ENCODE peak calls at places on chromosomes 5 and 9, in five cellular contexts. One of them, this sample, is unnamed.

GRCh38 chr9:92767078-92768054 is 2.7 kb upstream of the BICD2 start:
- DNase-seq in NCI-H2107: no peak
- DNase-seq in activated CD4-positive, alpha-beta T cell treated with anti-CD3 and anti-CD28 coated beads, Interleukin-2, amount 50 U/mL, for 1 hour: no peak
- DNase-seq in GM20000: no peak
- DNase-seq in CD8-positive, alpha-beta T cell: no peak
- DNase-seq in this sample: no peak

GRCh38 chr9:99059074-99059894 is 45.6 kb upstream of the TGFBR1 start:
- DNase-seq in activated CD4-positive, alpha-beta T cell treated with anti-CD3 and anti-CD28 coated beads, Interleukin-2, amount 50 U/mL, for 1 hour: no peak
- DNase-seq in GM20000: peak; percentile 62
- DNase-seq in CD8-positive, alpha-beta T cell: no peak
- DNase-seq in NCI-H2107: no peak
- DNase-seq in this sample: no peak

GRCh38 chr5:17021363-17021932 is 85.4 kb upstream of the MYO10 start:
- DNase-seq in GM20000: no peak
- DNase-seq in CD8-positive, alpha-beta T cell: no peak
- DNase-seq in activated CD4-positive, alpha-beta T cell treated with anti-CD3 and anti-CD28 coated beads, Interleukin-2, amount 50 U/mL, for 1 hour: no peak
- DNase-seq in NCI-H2107: no peak
- DNase-seq in this sample: no peak

GRCh38 chr5:55989860-55990259 is 4.9 kb downstream of the IL6ST start:
- DNase-seq in CD8-positive, alpha-beta T cell: no peak
- DNase-seq in NCI-H2107: no peak
- DNase-seq in activated CD4-positive, alpha-beta T cell treated with anti-CD3 and anti-CD28 coated beads, Interleukin-2, amount 50 U/mL, for 1 hour: no peak
- DNase-seq in GM20000: no peak
- DNase-seq in this sample: no peak

GRCh38 chr9:88651682-88652633 is 117.0 kb downstream of the NXNL2 start:
- DNase-seq in activated CD4-positive, alpha-beta T cell treated with anti-CD3 and anti-CD28 coated beads, Interleukin-2, amount 50 U/mL, for 1 hour: no peak
- DNase-seq in CD8-positive, alpha-beta T cell: no peak
- DNase-seq in GM20000: no peak
- DNase-seq in NCI-H2107: no peak
- DNase-seq in this sample: no peak

GRCh38 chr5:107806271-107806670 is 135.5 kb upstream of the EFNA5 start:
- DNase-seq in activated CD4-positive, alpha-beta T cell treated with anti-CD3 and anti-CD28 coated beads, Interleukin-2, amount 50 U/mL, for 1 hour: no peak
- DNase-seq in NCI-H2107: peak; percentile 4
- DNase-seq in CD8-positive, alpha-beta T cell: no peak
- DNase-seq in GM20000: no peak
- DNase-seq in this sample: no peak

GRCh38 chr5:61631438-61631941 is 299.4 kb downstream of the ZSWIM6 start:
- DNase-seq in activated CD4-positive, alpha-beta T cell treated with anti-CD3 and anti-CD28 coated beads, Interleukin-2, amount 50 U/mL, for 1 hour: no peak
- DNase-seq in CD8-positive, alpha-beta T cell: no peak
- DNase-seq in NCI-H2107: no peak
- DNase-seq in GM20000: no peak
- DNase-seq in this sample: no peak

GRCh38 chr9:89619019-89619418 is 14.2 kb downstream of the GADD45G start:
- DNase-seq in GM20000: no peak
- DNase-seq in CD8-positive, alpha-beta T cell: no peak
- DNase-seq in activated CD4-positive, alpha-beta T cell treated with anti-CD3 and anti-CD28 coated beads, Interleukin-2, amount 50 U/mL, for 1 hour: no peak
- DNase-seq in NCI-H2107: no peak
- DNase-seq in this sample: no peak

GRCh38 chr9:120344230-120344629 is 235.7 kb downstream of the CDK5RAP2 start:
- DNase-seq in activated CD4-positive, alpha-beta T cell treated with anti-CD3 and anti-CD28 coated beads, Interleukin-2, amount 50 U/mL, for 1 hour: no peak
- DNase-seq in GM20000: no peak
- DNase-seq in CD8-positive, alpha-beta T cell: no peak
- DNase-seq in NCI-H2107: no peak
- DNase-seq in this sample: no peak

GRCh38 chr9:34603610-34604231 is 8.2 kb downstream of the RPP25L start:
- DNase-seq in GM20000: peak; percentile 87
- DNase-seq in activated CD4-positive, alpha-beta T cell treated with anti-CD3 and anti-CD28 coated beads, Interleukin-2, amount 50 U/mL, for 1 hour: peak; percentile 82
- DNase-seq in CD8-positive, alpha-beta T cell: peak; percentile 74
- DNase-seq in NCI-H2107: peak; percentile 45
- DNase-seq in this sample: peak; percentile 78

GRCh38 chr5:151234476-151235238 is 10.8 kb upstream of the CCDC69 start:
- DNase-seq in CD8-positive, alpha-beta T cell: peak; percentile 41
- DNase-seq in GM20000: peak; percentile 82
- DNase-seq in activated CD4-positive, alpha-beta T cell treated with anti-CD3 and anti-CD28 coated beads, Interleukin-2, amount 50 U/mL, for 1 hour: no peak
- DNase-seq in NCI-H2107: no peak
- DNase-seq in this sample: no peak

GRCh38 chr9:82982271-82982880 is 80.6 kb downstream of the RASEF start:
- DNase-seq in NCI-H2107: no peak
- DNase-seq in GM20000: no peak
- DNase-seq in activated CD4-positive, alpha-beta T cell treated with anti-CD3 and anti-CD28 coated beads, Interleukin-2, amount 50 U/mL, for 1 hour: no peak
- DNase-seq in CD8-positive, alpha-beta T cell: no peak
- DNase-seq in this sample: no peak

GRCh38 chr9:116271991-116272390 is 118.4 kb downstream of the PAPPA start:
- DNase-seq in GM20000: no peak
- DNase-seq in CD8-positive, alpha-beta T cell: no peak
- DNase-seq in activated CD4-positive, alpha-beta T cell treated with anti-CD3 and anti-CD28 coated beads, Interleukin-2, amount 50 U/mL, for 1 hour: no peak
- DNase-seq in NCI-H2107: no peak
- DNase-seq in this sample: no peak

GRCh38 chr5:168177831-168178450 is 113.5 kb upstream of the WWC1 start:
- DNase-seq in GM20000: no peak
- DNase-seq in CD8-positive, alpha-beta T cell: no peak
- DNase-seq in activated CD4-positive, alpha-beta T cell treated with anti-CD3 and anti-CD28 coated beads, Interleukin-2, amount 50 U/mL, for 1 hour: no peak
- DNase-seq in NCI-H2107: no peak
- DNase-seq in this sample: no peak

GRCh38 chr9:130226112-130226511 is 39.4 kb upstream of the HMCN2 start:
- DNase-seq in GM20000: no peak
- DNase-seq in activated CD4-positive, alpha-beta T cell treated with anti-CD3 and anti-CD28 coated beads, Interleukin-2, amount 50 U/mL, for 1 hour: no peak
- DNase-seq in CD8-positive, alpha-beta T cell: no peak
- DNase-seq in NCI-H2107: no peak
- DNase-seq in this sample: no peak

GRCh38 chr5:2017540-2018389 is 135.0 kb upstream of the IRX4 start:
- DNase-seq in CD8-positive, alpha-beta T cell: no peak
- DNase-seq in NCI-H2107: no peak
- DNase-seq in activated CD4-positive, alpha-beta T cell treated with anti-CD3 and anti-CD28 coated beads, Interleukin-2, amount 50 U/mL, for 1 hour: peak; percentile 9
- DNase-seq in GM20000: peak; percentile 64
- DNase-seq in this sample: no peak

GRCh38 chr9:87711857-87712800 is 13.8 kb upstream of the CTSL start:
- DNase-seq in CD8-positive, alpha-beta T cell: no peak
- DNase-seq in NCI-H2107: no peak
- DNase-seq in GM20000: no peak
- DNase-seq in activated CD4-positive, alpha-beta T cell treated with anti-CD3 and anti-CD28 coated beads, Interleukin-2, amount 50 U/mL, for 1 hour: no peak
- DNase-seq in this sample: no peak

GRCh38 chr9:126615251-126615790 is 1.6 kb downstream of the LMX1B start:
- DNase-seq in activated CD4-positive, alpha-beta T cell treated with anti-CD3 and anti-CD28 coated beads, Interleukin-2, amount 50 U/mL, for 1 hour: no peak
- DNase-seq in NCI-H2107: no peak
- DNase-seq in CD8-positive, alpha-beta T cell: no peak
- DNase-seq in GM20000: peak; percentile 57
- DNase-seq in this sample: no peak

GRCh38 chr9:13324988-13325387 is 45.5 kb upstream of the MPDZ start:
- DNase-seq in activated CD4-positive, alpha-beta T cell treated with anti-CD3 and anti-CD28 coated beads, Interleukin-2, amount 50 U/mL, for 1 hour: no peak
- DNase-seq in CD8-positive, alpha-beta T cell: no peak
- DNase-seq in NCI-H2107: no peak
- DNase-seq in GM20000: no peak
- DNase-seq in this sample: no peak

GRCh38 chr9:134657666-134658377 is 16.2 kb downstream of the COL5A1 start:
- DNase-seq in activated CD4-positive, alpha-beta T cell treated with anti-CD3 and anti-CD28 coated beads, Interleukin-2, amount 50 U/mL, for 1 hour: no peak
- DNase-seq in GM20000: no peak
- DNase-seq in CD8-positive, alpha-beta T cell: no peak
- DNase-seq in NCI-H2107: no peak
- DNase-seq in this sample: no peak

GRCh38 chr9:35910613-35911488 is 1.6 kb downstream of the SPAAR start:
- DNase-seq in CD8-positive, alpha-beta T cell: peak; percentile 43
- DNase-seq in activated CD4-positive, alpha-beta T cell treated with anti-CD3 and anti-CD28 coated beads, Interleukin-2, amount 50 U/mL, for 1 hour: peak; percentile 41
- DNase-seq in NCI-H2107: no peak
- DNase-seq in GM20000: peak; percentile 47
- DNase-seq in this sample: peak; percentile 62

GRCh38 chr5:69364414-69364813 is 4.9 kb downstream of the AK6 start:
- DNase-seq in NCI-H2107: no peak
- DNase-seq in activated CD4-positive, alpha-beta T cell treated with anti-CD3 and anti-CD28 coated beads, Interleukin-2, amount 50 U/mL, for 1 hour: no peak
- DNase-seq in GM20000: peak; percentile 25
- DNase-seq in CD8-positive, alpha-beta T cell: no peak
- DNase-seq in this sample: peak; percentile 25

GRCh38 chr9:127955294-127956015 is 17.8 kb upstream of the DPM2 start:
- DNase-seq in activated CD4-positive, alpha-beta T cell treated with anti-CD3 and anti-CD28 coated beads, Interleukin-2, amount 50 U/mL, for 1 hour: peak; percentile 81
- DNase-seq in GM20000: peak; percentile 80
- DNase-seq in NCI-H2107: peak; percentile 88
- DNase-seq in CD8-positive, alpha-beta T cell: peak; percentile 87
- DNase-seq in this sample: peak; percentile 94

GRCh38 chr9:109114670-109115069 is 5.1 kb downstream of the TMEM245 start:
- DNase-seq in GM20000: no peak
- DNase-seq in activated CD4-positive, alpha-beta T cell treated with anti-CD3 and anti-CD28 coated beads, Interleukin-2, amount 50 U/mL, for 1 hour: no peak
- DNase-seq in CD8-positive, alpha-beta T cell: no peak
- DNase-seq in NCI-H2107: no peak
- DNase-seq in this sample: no peak

GRCh38 chr9:136658849-136659535 is 3.7 kb upstream of the EGFL7 start:
- DNase-seq in CD8-positive, alpha-beta T cell: peak; percentile 28
- DNase-seq in NCI-H2107: no peak
- DNase-seq in activated CD4-positive, alpha-beta T cell treated with anti-CD3 and anti-CD28 coated beads, Interleukin-2, amount 50 U/mL, for 1 hour: no peak
- DNase-seq in GM20000: no peak
- DNase-seq in this sample: no peak

GRCh38 chr9:6929428-6929827 is 171.7 kb downstream of the KDM4C start:
- DNase-seq in GM20000: no peak
- DNase-seq in NCI-H2107: no peak
- DNase-seq in activated CD4-positive, alpha-beta T cell treated with anti-CD3 and anti-CD28 coated beads, Interleukin-2, amount 50 U/mL, for 1 hour: no peak
- DNase-seq in CD8-positive, alpha-beta T cell: no peak
- DNase-seq in this sample: no peak

GRCh38 chr5:142922223-142922952 is 152.2 kb downstream of the ARHGAP26 start:
- DNase-seq in activated CD4-positive, alpha-beta T cell treated with anti-CD3 and anti-CD28 coated beads, Interleukin-2, amount 50 U/mL, for 1 hour: no peak
- DNase-seq in NCI-H2107: no peak
- DNase-seq in GM20000: peak; percentile 29
- DNase-seq in CD8-positive, alpha-beta T cell: no peak
- DNase-seq in this sample: no peak

GRCh38 chr5:68661237-68661636 is 432.6 kb upstream of the SLC30A5 start:
- DNase-seq in GM20000: peak; percentile 32
- DNase-seq in activated CD4-positive, alpha-beta T cell treated with anti-CD3 and anti-CD28 coated beads, Interleukin-2, amount 50 U/mL, for 1 hour: peak; percentile 2
- DNase-seq in CD8-positive, alpha-beta T cell: no peak
- DNase-seq in NCI-H2107: no peak
- DNase-seq in this sample: no peak

This sample was measured in CD4-positive, alpha-beta memory T cell.